ENCODE peak calls at places on chromosomes 11 and 22, in five cellular contexts. S, P, D, R and M are unnamed samples.

GRCh38 chr11:111663820-111664219 is 61.6 kb downstream of the SIK2 start:
- DNase-seq in D (no peak), S (peak; percentile 42), P (no peak), R (peak; percentile 32), M (peak; percentile 48)

GRCh38 chr11:59601788-59602187 is 13.8 kb downstream of the OSBP start:
- DNase-seq in R (no peak), D (no peak), P (no peak), S (no peak), M (no peak)

GRCh38 chr22:19197997-19198865 is 19.7 kb upstream of the SLC25A1 start:
- DNase-seq in P (no peak), S (no peak), D (no peak), R (no peak), M (no peak)

GRCh38 chr11:124717786-124718634 is 21.7 kb upstream of the NRGN start:
- DNase-seq in P (no peak), D (no peak), S (peak; percentile 52), R (peak; percentile 50), M (peak; percentile 40)

GRCh38 chr11:13259374-13259773 is 18.2 kb upstream of the BMAL1 start:
- DNase-seq in S (no peak), P (no peak), D (no peak), R (no peak), M (no peak)

GRCh38 chr11:127524618-127525017 is 524.0 kb upstream of the KIRREL3 start:
- DNase-seq in P (no peak), R (no peak), S (no peak), D (no peak), M (no peak)

GRCh38 chr11:12402027-12402426 is 24.7 kb downstream of the PARVA start:
- DNase-seq in D (no peak), S (no peak), P (no peak), R (no peak), M (no peak)

GRCh38 chr22:42294034-42294985 is 23.9 kb upstream of the TCF20 start:
- DNase-seq in D (peak; percentile 77), S (peak; percentile 36), R (peak; percentile 60), P (peak; percentile 68), M (peak; percentile 69)

GRCh38 chr22:41772645-41773044 is 27.8 kb upstream of the CCDC134 start:
- DNase-seq in P (no peak), R (peak; percentile 35), D (no peak), S (no peak), M (no peak)

GRCh38 chr22:49968831-49969661 is 8.5 kb downstream of the PIM3 start:
- DNase-seq in S (no peak), R (no peak), D (no peak), P (peak; percentile 52), M (no peak)

GRCh38 chr11:19252394-19253148 is 11.8 kb upstream of the E2F8 start:
- DNase-seq in S (no peak), P (no peak), R (no peak), D (no peak), M (no peak)

GRCh38 chr11:46680164-46680760 is 20.2 kb downstream of the ARHGAP1 start:
- DNase-seq in D (no peak), R (no peak), P (no peak), S (no peak), M (no peak)

GRCh38 chr11:102780491-102780918 is at the start of gene MMP10:
- DNase-seq in R (peak; percentile 87), S (peak; percentile 74), D (no peak), P (no peak), M (peak; percentile 88)

GRCh38 chr11:17219016-17219415 is 11.2 kb upstream of the PIK3C2A start:
- DNase-seq in R (peak; percentile 34), S (no peak), D (no peak), P (no peak), M (no peak)

GRCh38 chr11:72439455-72439854 is 5.1 kb upstream of the CLPB start:
- DNase-seq in D (no peak), R (peak; percentile 91), S (peak; percentile 66), P (no peak), M (peak; percentile 83)

GRCh38 chr11:46977038-46977818 is 40.7 kb downstream of the CSTPP1 start:
- DNase-seq in D (no peak), R (no peak), P (no peak), S (peak; percentile 17), M (no peak)

GRCh38 chr11:36147491-36147890 is 141.7 kb downstream of the COMMD9 start:
- DNase-seq in D (no peak), P (no peak), S (no peak), R (no peak), M (peak; percentile 36)

GRCh38 chr11:120244476-120244875 is 4.5 kb downstream of the POU2F3 start:
- DNase-seq in S (peak; percentile 52), D (no peak), P (no peak), R (peak; percentile 70), M (peak; percentile 37)

GRCh38 chr11:62004473-62004872 is 37.0 kb upstream of the FTH1 start:
- DNase-seq in P (no peak), D (no peak), R (peak; percentile 47), S (peak; percentile 83), M (peak; percentile 97)

GRCh38 chr22:44274918-44275665 is 37.7 kb downstream of the SHISAL1 start:
- DNase-seq in R (no peak), D (no peak), P (no peak), S (no peak), M (no peak)

GRCh38 chr11:10674440-10674855 is 19.1 kb downstream of the IRAG1 start:
- DNase-seq in D (no peak), R (peak; percentile 54), P (no peak), S (no peak), M (no peak)
- H3K4me3 ChIP-seq in D (no peak overlapping the region), R (peak overlapping the region; percentile 61), P (no peak overlapping the region), S (no peak overlapping the region), M (no peak overlapping the region)

DNA sequence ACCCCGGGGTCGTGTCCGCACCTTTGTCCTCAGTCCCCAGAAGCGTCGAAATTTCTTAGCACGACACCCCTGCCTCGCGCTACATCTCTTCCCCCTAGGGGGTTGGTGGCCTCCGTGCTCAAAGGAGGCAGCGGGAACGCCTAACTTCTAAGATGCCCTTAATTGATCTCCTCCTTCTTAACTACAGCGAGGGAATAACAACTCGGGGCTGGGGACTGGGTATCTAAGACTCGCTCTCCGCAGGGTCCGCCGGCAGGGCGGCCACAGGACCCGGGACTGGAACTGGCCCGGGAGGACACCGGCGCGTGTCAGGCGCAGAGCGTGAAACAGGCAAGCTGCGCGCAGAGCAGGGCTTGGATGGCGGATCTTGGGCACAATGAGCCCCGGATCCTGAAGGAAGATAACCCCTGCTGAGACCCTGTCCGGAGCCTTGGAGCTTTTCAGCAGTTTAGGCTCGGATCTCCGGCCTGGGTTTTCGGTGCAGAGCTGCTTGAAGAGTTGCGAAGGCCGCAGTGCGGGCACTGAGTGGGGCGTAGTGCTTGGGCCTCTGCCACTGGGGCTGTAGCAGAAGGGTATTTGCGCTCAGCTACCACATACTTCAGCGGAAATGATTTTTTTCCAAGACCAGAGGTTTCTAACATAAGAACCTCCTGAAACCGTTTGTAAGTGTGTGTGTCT is 2.0 kb upstream of the CALCA start:
- DNase-seq in R (no peak), S (peak; percentile 4), D (no peak), P (no peak), M (peak; percentile 1)
- H3K4me3 ChIP-seq in R (no peak overlapping the region), S (no peak overlapping the region), D (peak overlapping the region; percentile 25), P (peak overlapping the region; percentile 17), M (no peak overlapping the region)

GRCh38 chr11:66883021-66883968 is 26.4 kb downstream of the LRFN4 start:
- DNase-seq in S (peak; percentile 85), R (peak; percentile 88), D (peak; percentile 83), P (peak; percentile 83), M (peak; percentile 51)
- H3K4me3 ChIP-seq in S (no peak overlapping the region), R (peak overlapping the region; percentile 32), D (no peak overlapping the region), P (peak overlapping the region; percentile 6), M (no peak overlapping the region)

GRCh38 chr22:40633036-40633435 is 3.5 kb downstream of the MRTFA start:
- DNase-seq in P (no peak), S (no peak), D (no peak), R (no peak), M (no peak)

GRCh38 chr22:40634119-40634903 is 2.2 kb downstream of the MRTFA start:
- DNase-seq in D (no peak), R (peak; percentile 27), S (peak; percentile 40), P (no peak), M (no peak)

GRCh38 chr22:40628354-40629042 is 8.0 kb downstream of the MRTFA start:
- DNase-seq in R (peak; percentile 79), P (no peak), D (no peak), S (peak; percentile 92), M (peak; percentile 63)

GRCh38 chr22:40635008-40635939 is 1.2 kb downstream of the MRTFA start:
- DNase-seq in R (peak; percentile 64), P (no peak), D (no peak), S (peak; percentile 50), M (peak; percentile 57)

GRCh38 chr22:40631925-40632324 is 4.6 kb downstream of the MRTFA start:
- DNase-seq in R (no peak), S (peak; percentile 57), P (no peak), D (no peak), M (no peak)
- H3K4me3 ChIP-seq in R (no peak overlapping the region), S (no peak overlapping the region), P (no peak overlapping the region), D (no peak overlapping the region), M (no peak overlapping the region)

GRCh38 chr22:35341090-35341874 is 39.6 kb upstream of the HMOX1 start:
- DNase-seq in D (no peak), P (no peak), S (no peak), R (no peak), M (no peak)

GRCh38 chr22:35343664-35344550 is 37.0 kb upstream of the HMOX1 start:
- DNase-seq in P (no peak), R (no peak), S (no peak), D (no peak), M (no peak)

GRCh38 chr22:35344956-35345690 is 35.8 kb upstream of the HMOX1 start:
- DNase-seq in D (no peak), S (no peak), P (no peak), R (no peak), M (no peak)

GRCh38 chr22:35345808-35346505 is 34.9 kb upstream of the HMOX1 start:
- DNase-seq in R (no peak), S (no peak), P (no peak), D (no peak), M (no peak)

GRCh38 chr22:35342390-35342789 is 38.5 kb upstream of the HMOX1 start:
- DNase-seq in P (no peak), D (no peak), R (no peak), S (no peak), M (no peak)
- H3K4me3 ChIP-seq in P (no peak overlapping the region), D (no peak overlapping the region), R (no peak overlapping the region), S (no peak overlapping the region), M (no peak overlapping the region)